ENCODE peak calls at places on chromosomes 5 and 9, in seven cellular contexts. M, C, H, D, B, N and R are unnamed samples.
A peak's percentile ranks its signal among the peaks of the same experiment; 100 is the strongest.

GRCh38 chr5:67873935-67874334 is 341.6 kb upstream of the PIK3R1 start:
- DNase-seq in C (no peak), D (no peak), N (no peak), B (no peak), M (no peak), H (no peak), R (no peak)

GRCh38 chr5:15007549-15008142 is 136.1 kb upstream of the ANKH start:
- DNase-seq in M (peak; percentile 75), D (no peak), B (no peak), H (no peak), N (peak; percentile 28), C (no peak), R (no peak)

GRCh38 chr5:132369471-132370240 is at the start of gene SLC22A5:
- DNase-seq in C (peak; percentile 67), H (no peak), N (peak; percentile 37), D (peak; percentile 68), B (no peak), M (peak; percentile 76), R (peak; percentile 86)

GRCh38 chr9:8958358-8958757 is 1158.8 kb upstream of the DMAC1 start:
- DNase-seq in B (no peak), M (no peak), D (no peak), H (no peak), C (no peak), N (no peak), R (no peak)

GRCh38 chr5:149129181-149129580 is 12.1 kb upstream of the ABLIM3 start:
- DNase-seq in M (peak; percentile 58), D (peak; percentile 30), N (no peak), H (no peak), B (no peak), C (no peak), R (no peak)

GRCh38 chr9:14910178-14910805 is at the start of gene FREM1:
- DNase-seq in C (peak; percentile 48), M (peak; percentile 45), B (peak; percentile 46), N (no peak), H (no peak), D (no peak), R (peak; percentile 84)

GRCh38 chr9:22625540-22625939 is 178.9 kb downstream of the DMRTA1 start:
- DNase-seq in N (no peak), D (no peak), C (no peak), B (no peak), H (no peak), M (no peak), R (no peak)

GRCh38 chr9:98481676-98482075 is 226.2 kb upstream of the TBC1D2 start:
- DNase-seq in H (no peak), C (no peak), M (peak; percentile 58), D (peak; percentile 63), B (no peak), N (no peak), R (no peak)

GRCh38 chr5:669111-669841 is 23.9 kb downstream of the TPPP start:
- DNase-seq in B (no peak), N (no peak), H (no peak), M (peak; percentile 42), C (no peak), D (no peak), R (peak; percentile 85)

GRCh38 chr5:142095651-142096330 is 12.8 kb upstream of the NDFIP1 start:
- DNase-seq in N (no peak), M (peak; percentile 26), D (no peak), B (no peak), C (no peak), H (no peak), R (no peak)

GRCh38 chr5:31680528-31680927 is 41.6 kb downstream of the PDZD2 start:
- DNase-seq in D (no peak), C (peak; percentile 78), M (no peak), H (no peak), N (no peak), B (no peak), R (no peak)